ENCODE peak calls at places on chromosomes 13 and 19, in seven cellular contexts. K is WERI-Rb-1, A is thoracic aorta, I is A549, F is choroid plexus epithelial cell, R is cardiac muscle cell, X is PC-3. T is an unnamed sample.

GRCh38 chr19:42060117-42060516 is 9.9 kb downstream of the GRIK5 start:
- DNase-seq in K (no peak), A (no peak), I (no peak), F (no peak), R (no peak), X (no peak), T (no peak)

GRCh38 chr13:90760639-90761038 is 586.8 kb upstream of the MIR17HG start:
- DNase-seq in K (no peak), A (no peak), I (no peak), F (no peak), R (no peak), X (no peak), T (no peak)

GRCh38 chr19:6970478-6970877 is 50.8 kb downstream of the MBD3L2B start:
- DNase-seq in K (no peak), A (no peak), I (peak; percentile 24), F (no peak), R (no peak), X (no peak), T (no peak)

GRCh38 chr19:36097036-36097435 is 13.9 kb upstream of the OVOL3 start:
- DNase-seq in K (no peak), A (no peak), I (no peak), F (no peak), R (no peak), X (no peak), T (no peak)

GRCh38 chr19:44879309-44880065 is 11.6 kb upstream of the TOMM40 start:
- DNase-seq in K (peak; percentile 42), A (no peak), I (no peak), F (no peak), R (no peak), X (no peak), T (no peak)

GRCh38 chr13:99386911-99387788 is 80.0 kb upstream of the GPR183 start:
- DNase-seq in K (peak; percentile 91), A (no peak), I (peak; percentile 30), F (peak; percentile 37), R (peak; percentile 59), X (peak; percentile 55), T (no peak)

GRCh38 chr19:42254850-42255765 is at the start of gene ERF:
- DNase-seq in K (peak; percentile 92), A (peak; percentile 78), I (peak; percentile 98), F (peak; percentile 93), R (peak; percentile 95), X (peak; percentile 81), T (peak; percentile 99)

GRCh38 chr19:10603873-10604459 is 16.9 kb upstream of the AP1M2 start:
- DNase-seq in K (no peak), A (no peak), I (no peak), F (peak; percentile 69), R (no peak), X (no peak), T (no peak)

GRCh38 chr19:1276620-1277007 is 1.3 kb downstream of the FAM174C start:
- DNase-seq in K (no peak), A (no peak), I (no peak), F (no peak), R (no peak), X (no peak), T (no peak)

GRCh38 chr13:59343132-59343531 is 820.6 kb downstream of the DIAPH3 start:
- DNase-seq in K (no peak), A (no peak), I (no peak), F (no peak), R (peak; percentile 50), X (no peak), T (no peak)

GRCh38 chr13:113874579-113875428 is 10.9 kb upstream of the GAS6 start:
- DNase-seq in K (no peak), A (no peak), I (no peak), F (no peak), R (no peak), X (no peak), T (peak; percentile 74)

GRCh38 chr13:40624338-40624737 is 42.1 kb downstream of the FOXO1 start:
- DNase-seq in K (no peak), A (no peak), I (no peak), F (peak; percentile 54), R (no peak), X (no peak), T (peak; percentile 66)

GRCh38 chr19:49997709-49998108 is 27.5 kb downstream of the VRK3 start:
- DNase-seq in K (peak; percentile 46), A (no peak), I (peak; percentile 76), F (peak; percentile 50), R (peak; percentile 30), X (peak; percentile 48), T (no peak)

GRCh38 chr19:29714953-29715694 is at the start of gene C19orf12:
- DNase-seq in K (peak; percentile 67), A (no peak), I (peak; percentile 77), F (peak; percentile 30), R (peak; percentile 88), X (peak; percentile 37), T (no peak)

GRCh38 chr19:33767898-33768413 is 28.7 kb upstream of the KCTD15 start:
- DNase-seq in K (no peak), A (no peak), I (peak; percentile 42), F (peak; percentile 31), R (peak; percentile 88), X (peak; percentile 25), T (no peak)

GRCh38 chr13:65724261-65724660 is 1505.9 kb downstream of the PCDH9 start:
- DNase-seq in K (no peak), A (no peak), I (no peak), F (peak; percentile 88), R (no peak), X (no peak), T (no peak)

GRCh38 chr19:50835103-50835784 is 1.9 kb upstream of the KLK15 start:
- DNase-seq in K (no peak), A (no peak), I (no peak), F (peak; percentile 5), R (peak; percentile 27), X (no peak), T (no peak)

GRCh38 chr19:24062222-24062621 is 24.8 kb upstream of the ZNF254 start:
- DNase-seq in K (no peak), A (no peak), I (no peak), F (no peak), R (no peak), X (no peak), T (no peak)

DNA sequence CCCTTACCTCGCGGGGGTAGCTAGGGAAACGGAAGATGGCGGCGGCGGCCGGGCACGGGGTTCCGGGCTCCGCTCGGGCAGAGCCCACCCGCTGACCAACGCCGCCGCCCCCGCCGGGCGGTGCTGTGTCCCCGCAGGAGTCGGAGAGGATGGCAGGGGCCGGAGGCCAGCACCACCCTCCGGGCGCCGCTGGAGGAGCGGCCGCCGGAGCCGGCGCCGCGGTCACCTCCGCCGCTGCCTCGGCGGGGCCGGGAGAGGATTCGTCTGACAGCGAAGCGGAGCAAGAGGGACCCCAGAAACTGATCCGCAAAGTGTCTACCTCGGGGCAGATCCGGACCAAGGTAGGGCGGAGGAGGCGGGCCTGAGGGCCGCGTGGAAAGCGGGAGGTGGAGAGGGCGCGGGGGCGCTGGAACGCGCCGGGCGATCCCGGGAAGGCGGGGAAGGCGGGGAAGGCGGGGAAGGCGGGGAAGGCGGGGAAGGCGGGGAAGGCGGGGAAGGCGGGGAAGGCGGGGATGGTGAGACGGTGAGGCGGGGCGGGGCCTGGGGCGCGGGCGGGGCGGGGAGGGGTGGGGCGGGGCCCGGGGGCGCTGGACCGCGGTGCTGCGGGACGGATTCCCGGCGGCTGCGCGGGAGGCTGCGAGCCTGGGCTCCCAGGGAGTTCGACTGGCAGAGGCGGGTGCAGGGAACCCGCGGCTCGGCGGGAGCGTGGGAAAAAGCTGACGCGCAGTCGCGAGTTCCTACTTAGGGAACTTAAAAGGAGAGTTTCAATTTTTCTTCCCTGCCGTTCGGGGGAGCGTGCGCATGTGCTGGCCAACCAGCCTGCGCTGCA is at the start of gene DGKH:
- DNase-seq in K (peak; percentile 68), A (peak; percentile 50), I (peak; percentile 70), F (peak; percentile 88), R (peak; percentile 83), X (peak; percentile 61), T (no peak)
- TF ChIP-seq CTCF in K (no peak), A (no peak), I (peak; percentile 15), F (no peak), R (peak; percentile 10), X (peak; percentile 29), T (peak; percentile 36)

DNA sequence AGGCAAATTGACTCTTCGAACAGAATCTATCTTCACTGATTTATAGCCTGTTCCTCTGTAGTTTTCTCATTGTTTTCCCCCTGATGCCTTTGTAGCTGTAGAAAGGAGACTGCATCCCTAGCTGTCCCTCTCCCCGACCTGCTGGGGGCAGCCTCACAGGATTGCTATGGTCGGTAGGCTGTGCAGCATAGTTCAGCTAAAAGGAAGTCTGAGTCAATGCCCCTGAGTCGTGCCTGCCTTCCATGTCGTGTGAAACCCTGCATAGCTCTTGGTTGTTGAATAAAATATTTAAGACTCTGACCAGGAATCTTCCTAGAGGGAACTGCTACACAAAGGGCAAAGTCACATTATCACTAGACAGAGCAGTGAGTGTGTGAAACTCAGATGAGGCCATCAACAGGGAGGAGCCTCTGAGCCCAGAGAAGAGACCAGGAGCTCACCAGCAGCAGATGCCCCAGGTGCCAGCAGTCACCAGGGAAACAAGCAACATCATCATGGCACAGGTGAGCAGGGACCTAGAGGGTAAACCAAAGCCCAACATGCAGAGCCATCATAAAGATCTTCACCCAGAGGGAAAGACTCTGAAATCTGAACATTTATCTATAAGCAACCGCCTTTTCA is 108.4 kb upstream of the NBEA start:
- DNase-seq in K (no peak), A (no peak), I (peak; percentile 29), F (peak; percentile 13), R (no peak), X (peak; percentile 53), T (no peak)
- TF ChIP-seq CTCF in K (peak; percentile 22), A (no peak), I (no peak), F (peak; percentile 16), R (no peak), X (peak; percentile 55), T (no peak)

GRCh38 chr13:89061821-89062220 is 1390.7 kb downstream of the SLITRK5 start:
- DNase-seq in K (no peak), A (no peak), I (no peak), F (no peak), R (no peak), X (peak; percentile 12), T (no peak)

DNA sequence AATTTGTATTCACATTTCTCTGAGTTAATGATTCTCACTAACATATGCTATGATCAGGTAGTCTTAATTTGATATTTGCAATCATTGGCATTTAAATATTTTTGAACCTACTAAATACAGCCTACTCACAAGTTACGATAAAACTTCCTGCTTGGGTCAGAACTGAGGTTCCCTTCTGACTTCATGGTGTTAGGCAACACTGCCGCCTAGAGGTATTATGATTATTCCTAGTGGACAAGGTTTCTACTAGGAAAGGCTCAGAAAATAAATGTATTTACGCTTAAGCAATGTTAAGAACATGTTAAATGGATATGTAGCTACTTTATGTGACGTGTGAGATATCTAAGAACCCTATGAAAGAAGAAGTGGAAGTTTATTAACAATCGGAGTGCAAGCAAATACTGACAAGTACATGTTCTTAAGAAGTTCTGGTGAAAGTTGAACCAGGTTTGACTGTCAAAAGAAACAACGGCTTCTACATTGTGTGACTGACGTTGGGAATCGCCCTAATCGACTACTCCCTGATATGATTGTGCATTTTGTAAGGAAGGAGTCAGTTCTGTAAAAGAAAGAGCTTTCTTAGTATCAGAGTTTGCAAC is 1395.8 kb downstream of the SLITRK5 start:
- DNase-seq in K (peak; percentile 67), A (no peak), I (peak; percentile 39), F (peak; percentile 69), R (peak; percentile 75), X (peak; percentile 68), T (no peak)
- TF ChIP-seq CTCF in K (peak; percentile 79), A (peak; percentile 42), I (peak; percentile 43), F (peak; percentile 75), R (peak; percentile 56), X (peak; percentile 72), T (no peak)

DNA sequence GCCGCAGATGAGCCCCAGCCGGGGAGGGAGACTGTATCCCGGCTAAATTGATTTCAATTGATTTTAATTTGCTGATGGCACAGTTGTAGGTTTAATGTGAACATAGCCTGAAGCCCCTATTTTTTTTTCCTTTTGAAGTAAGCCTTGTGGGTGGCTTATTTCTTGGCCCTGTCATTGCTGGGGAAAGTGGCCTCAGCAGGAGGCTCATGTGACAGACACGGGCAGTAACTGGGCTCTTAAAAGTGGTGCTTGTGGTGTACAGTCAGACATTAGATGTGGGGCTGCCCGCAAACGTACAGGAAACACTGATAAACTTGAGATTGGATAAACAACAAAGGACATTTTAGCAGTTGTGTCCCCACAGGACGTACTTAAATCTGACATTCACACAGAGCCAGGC is 252.9 kb downstream of the TEX29 start:
- DNase-seq in K (no peak), A (no peak), I (no peak), F (no peak), R (no peak), X (no peak), T (no peak)
- TF ChIP-seq CTCF in K (no peak), A (no peak), I (no peak), F (no peak), R (no peak), X (no peak), T (no peak)